ENCODE peak calls at places on chromosomes 11 and 22, in four cellular contexts. A is K562, B is HepG2, K is GM12878. M is an unnamed sample.

GRCh38 chr11:109963101-109963500 is 130.1 kb upstream of the ZC3H12C start:
- DNase-seq in A (no peak), B (no peak), K (no peak), M (no peak)

GRCh38 chr11:27183672-27184457 is 143.2 kb downstream of the BBOX1 start:
- DNase-seq in A (peak), B (peak), K (peak), M (peak)

GRCh38 chr11:78941226-78941851 is 366.7 kb upstream of the NARS2 start:
- DNase-seq in A (no peak), B (no peak), K (no peak), M (no peak)

GRCh38 chr11:97498891-97499290 is 1109.1 kb downstream of the JRKL start:
- DNase-seq in A (no peak), B (no peak), K (no peak), M (no peak)

GRCh38 chr11:22787055-22787454 is 42.5 kb downstream of the SVIP start:
- DNase-seq in A (no peak), B (no peak), K (no peak), M (no peak)

GRCh38 chr11:123286761-123287160 is 91.7 kb upstream of the CLMP start:
- DNase-seq in A (no peak), B (no peak), K (no peak), M (no peak)

GRCh38 chr11:75161506-75161905 is 10.6 kb downstream of the SLCO2B1 start:
- DNase-seq in A (no peak), B (no peak), K (no peak), M (no peak)

GRCh38 chr11:130435671-130436070 is 7.3 kb upstream of the ADAMTS8 start:
- DNase-seq in A (no peak), B (no peak), K (no peak), M (no peak)

GRCh38 chr11:84673753-84674152 is 953.4 kb downstream of the DLG2 start:
- DNase-seq in A (no peak), B (no peak), K (no peak), M (no peak)

GRCh38 chr11:11845551-11845950 is 3.8 kb downstream of the USP47 start:
- DNase-seq in A (no peak), B (no peak), K (no peak), M (no peak)

GRCh38 chr11:118491041-118491440 is 36.2 kb upstream of the TTC36 start:
- DNase-seq in A (no peak), B (no peak), K (no peak), M (no peak)

GRCh38 chr11:79396674-79397073 is 44.2 kb downstream of the TENM4 start:
- DNase-seq in A (no peak), B (no peak), K (no peak), M (no peak)

GRCh38 chr11:47786373-47786772 is 19.2 kb upstream of the FNBP4 start:
- DNase-seq in A (no peak), B (no peak), K (no peak), M (no peak)

GRCh38 chr11:86508604-86509471 is 134.2 kb downstream of the CCDC81 start:
- DNase-seq in A (no peak), B (peak), K (no peak), M (no peak)

GRCh38 chr11:64833198-64833502 is 11.3 kb downstream of the CDC42BPG start:
- DNase-seq in A (no peak), B (no peak), K (no peak), M (no peak)

GRCh38 chr22:19495562-19496323 is 16.0 kb downstream of the CDC45 start:
- DNase-seq in A (no peak), B (peak), K (no peak), M (no peak)

GRCh38 chr11:77026236-77026635 is 8.0 kb upstream of the B3GNT6 start:
- DNase-seq in A (no peak), B (no peak), K (no peak), M (no peak)

GRCh38 chr11:95200781-95201457 is 30.1 kb downstream of the SESN3 start:
- DNase-seq in A (no peak), B (no peak), K (no peak), M (no peak)

GRCh38 chr11:46278387-46279173 is 1.1 kb downstream of the CREB3L1 start:
- DNase-seq in A (peak), B (no peak), K (no peak), M (peak)

GRCh38 chr11:72598901-72599300 is 75.3 kb downstream of the PDE2A start:
- DNase-seq in A (peak), B (peak), K (no peak), M (peak)

GRCh38 chr22:33897621-33897910 is 22.7 kb downstream of the LARGE1 start:
- DNase-seq in A (no peak), B (no peak), K (no peak), M (peak)

GRCh38 chr22:37559901-37560681 is at the start of gene CDC42EP1:
- DNase-seq in A (peak), B (no peak), K (no peak), M (peak)

GRCh38 chr11:12752868-12753267 is 78.6 kb downstream of the TEAD1 start:
- DNase-seq in A (no peak), B (no peak), K (no peak), M (no peak)

GRCh38 chr11:120332822-120333716 is 3.1 kb upstream of the ARHGEF12 start:
- DNase-seq in A (no peak), B (no peak), K (no peak), M (no peak)

GRCh38 chr22:49688516-49689254 is 139.0 kb downstream of the BRD1 start:
- DNase-seq in A (no peak), B (no peak), K (no peak), M (no peak)

GRCh38 chr11:120564573-120565301 is 53.2 kb downstream of the GRIK4 start:
- DNase-seq in A (peak), B (no peak), K (peak), M (peak)

GRCh38 chr11:8906629-8907028 is 4.4 kb upstream of the AKIP1 start:
- DNase-seq in A (no peak), B (no peak), K (no peak), M (no peak)

GRCh38 chr11:73398132-73398526 is 21.9 kb downstream of the RELT start:
- DNase-seq in A (no peak), B (no peak), K (no peak), M (no peak)

GRCh38 chr11:120153221-120153620 is 15.3 kb upstream of the TRIM29 start:
- DNase-seq in A (no peak), B (no peak), K (no peak), M (no peak)

GRCh38 chr11:78138694-78139421 is 568 bp downstream of the ALG8 start:
- DNase-seq in A (peak), B (no peak), K (peak), M (peak)

GRCh38 chr11:17985517-17985916 is 27.3 kb downstream of the SERGEF start:
- DNase-seq in A (no peak), B (peak), K (no peak), M (no peak)

GRCh38 chr22:26958378-26958777 is 301.0 kb downstream of the MIAT start:
- DNase-seq in A (no peak), B (no peak), K (no peak), M (no peak)

GRCh38 chr11:2579315-2580060 is 120.3 kb downstream of the KCNQ1OT1 start:
- DNase-seq in A (no peak), B (no peak), K (no peak), M (no peak)

GRCh38 chr22:32478994-32479393 is 4.4 kb downstream of the FBXO7 start:
- DNase-seq in A (no peak), B (no peak), K (no peak), M (no peak)

GRCh38 chr22:23418159-23418788 is 161.8 kb downstream of the IGLL1 start:
- DNase-seq in A (no peak), B (no peak), K (no peak), M (no peak)

GRCh38 chr11:128326791-128327190 is 260.6 kb downstream of the ETS1 start:
- DNase-seq in A (no peak), B (no peak), K (no peak), M (no peak)

GRCh38 chr11:128327274-128327673 is 260.1 kb downstream of the ETS1 start:
- DNase-seq in A (no peak), B (no peak), K (no peak), M (no peak)

GRCh38 chr11:128324051-128324481 is 263.3 kb downstream of the ETS1 start:
- DNase-seq in A (no peak), B (no peak), K (no peak), M (no peak)

GRCh38 chr11:128323381-128323780 is 264.0 kb downstream of the ETS1 start:
- DNase-seq in A (no peak), B (no peak), K (no peak), M (no peak)

DNA sequence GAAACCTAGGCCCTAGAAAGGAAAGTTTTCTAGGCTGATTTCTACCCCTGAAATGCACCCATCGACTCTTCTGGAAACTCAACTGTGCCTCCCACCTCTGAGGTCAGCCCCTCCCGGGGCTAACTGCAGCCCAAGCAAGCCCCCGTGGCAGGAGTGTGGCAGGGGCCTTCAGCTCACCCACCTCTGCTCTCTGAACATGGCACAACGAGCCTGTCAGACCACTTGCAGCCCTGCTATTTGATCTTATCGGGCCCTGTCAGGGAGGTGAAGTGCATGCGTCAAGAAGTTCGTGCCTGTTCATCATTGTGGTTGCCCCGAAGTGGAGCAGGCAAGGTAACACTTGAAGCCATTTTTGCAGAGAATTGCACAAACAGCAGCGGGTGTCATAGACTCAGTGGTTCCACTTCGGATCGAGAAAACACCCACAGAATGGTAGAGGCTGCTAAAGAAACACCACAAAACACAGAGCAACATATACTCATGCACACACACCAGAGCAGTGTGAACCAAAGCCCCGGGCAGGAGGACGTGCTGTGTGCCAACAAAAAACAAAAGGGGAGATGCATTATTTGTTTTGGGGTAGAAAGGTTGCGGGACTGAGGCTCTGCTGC is 262.7 kb downstream of the ETS1 start:
- DNase-seq in A (no peak), B (no peak), K (no peak), M (no peak)
- TF ChIP-seq FOXM1 in A (no peak), B (no peak), K (no peak), M (no peak)

GRCh38 chr22:43983808-43984207 is 28.6 kb downstream of the SAMM50 start:
- DNase-seq in A (no peak), B (no peak), K (no peak), M (no peak)
- TF ChIP-seq BHLHE40 in A (no peak), B (no peak), K (no peak), M (no peak)

DNA sequence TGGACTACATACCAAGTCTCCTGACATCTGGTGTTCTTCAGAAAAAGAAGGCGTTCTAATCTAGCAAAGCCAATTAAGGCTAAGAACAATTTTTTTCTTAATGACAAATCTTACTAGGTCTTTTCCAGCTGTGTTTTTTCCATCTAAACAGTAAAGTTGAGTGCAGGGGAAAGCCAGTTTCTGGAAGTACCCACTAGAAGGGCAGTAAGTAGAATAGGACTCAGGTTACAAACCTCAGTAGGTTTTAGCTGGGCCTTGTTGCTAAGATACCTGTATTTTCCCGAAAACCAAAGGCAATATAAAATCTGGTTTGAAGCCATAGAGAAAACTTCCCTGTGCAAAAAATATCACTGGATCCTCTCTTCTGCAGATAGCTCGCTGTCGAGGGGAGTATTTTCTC is 351.9 kb downstream of the ETS1 start:
- DNase-seq in A (no peak), B (no peak), K (no peak), M (no peak)
- TF ChIP-seq FOXM1 in A (no peak), B (no peak), K (no peak), M (no peak)

DNA sequence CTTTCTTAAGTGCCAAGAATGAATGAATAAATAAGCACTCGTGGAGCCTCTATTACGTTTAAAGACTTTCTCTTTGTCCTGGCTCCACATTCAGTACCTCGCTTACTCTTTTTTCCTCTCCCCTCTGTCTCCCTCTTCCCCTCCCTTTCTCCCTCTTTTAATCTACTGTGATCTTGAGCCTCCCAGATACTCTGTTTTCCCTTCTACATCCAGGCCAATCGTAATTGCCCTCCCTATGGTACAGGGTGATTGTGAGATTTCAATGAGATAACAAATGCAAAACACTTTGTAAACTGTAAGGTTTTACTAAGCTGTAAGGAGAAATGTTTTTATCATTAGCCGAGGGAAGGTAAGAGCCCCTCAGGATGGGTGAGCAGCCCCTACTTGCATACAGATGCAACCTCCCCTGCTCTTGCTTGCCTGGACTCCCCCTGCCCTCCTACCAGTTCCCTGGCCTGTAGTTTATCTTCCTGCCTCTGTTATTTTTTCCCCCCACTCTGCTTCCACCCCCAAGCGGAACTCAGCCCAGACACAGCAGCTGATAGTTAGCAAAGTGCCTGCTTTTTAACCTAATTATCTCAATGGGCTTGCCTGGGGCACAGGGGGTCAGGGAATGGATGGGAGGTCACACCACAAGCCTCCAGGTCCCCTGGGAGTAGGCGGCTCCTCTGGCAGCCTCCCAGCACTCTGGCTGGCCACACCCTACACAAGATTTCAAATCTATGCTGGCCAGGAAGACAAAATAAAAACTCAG is 76.9 kb upstream of the CADM1 start:
- DNase-seq in A (no peak), B (no peak), K (no peak), M (peak)
- TF ChIP-seq BHLHE40 in A (no peak), B (no peak), K (no peak), M (no peak)

DNA sequence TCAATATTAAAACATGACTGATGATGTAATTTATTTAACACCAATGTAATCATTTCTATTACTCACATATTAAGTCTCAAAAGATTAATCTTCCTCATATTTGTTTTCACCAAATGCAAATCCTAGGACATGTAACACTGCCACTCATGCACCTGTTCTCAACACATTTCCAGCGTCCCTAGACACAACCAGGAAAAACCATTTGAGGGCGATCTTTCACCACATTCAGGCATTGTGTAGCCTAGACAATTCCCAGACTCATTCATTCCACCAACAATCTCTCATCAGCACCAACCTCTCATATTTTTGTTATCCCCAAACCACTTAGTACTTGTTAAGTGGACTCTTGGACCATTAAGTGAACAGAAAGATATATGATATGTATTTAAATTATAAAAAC is 66.1 kb downstream of the SLC36A4 start:
- DNase-seq in A (no peak), B (peak), K (no peak), M (no peak)
- TF ChIP-seq FOXM1 in A (no peak), B (no peak), K (no peak), M (no peak)

M was measured in HEK293T.